ENCODE peak calls at places on chromosomes 7 and 10, in six cellular contexts. I, H, F, E, C and Q are unnamed samples.

GRCh38 chr7:102045681-102046372 is 228.4 kb downstream of the CUX1 start:
- DNase-seq in I (no peak), H (no peak), F (no peak), E (no peak), C (no peak), Q (no peak)

GRCh38 chr7:69615696-69616095 is 17.4 kb downstream of the AUTS2 start:
- DNase-seq in I (no peak), H (no peak), F (no peak), E (no peak), C (no peak), Q (no peak)

GRCh38 chr10:79275431-79275851 is 71.8 kb upstream of the PPIF start:
- DNase-seq in I (no peak), H (peak), F (no peak), E (no peak), C (no peak), Q (no peak)

GRCh38 chr10:128730922-128731321 is 604.7 kb upstream of the MKI67 start:
- DNase-seq in I (no peak), H (no peak), F (no peak), E (no peak), C (no peak), Q (no peak)

GRCh38 chr7:158684329-158684728 is 20.3 kb downstream of the NCAPG2 start:
- DNase-seq in I (peak), H (no peak), F (no peak), E (no peak), C (no peak), Q (no peak)

GRCh38 chr10:996031-996430 is 7.8 kb downstream of the GTPBP4 start:
- DNase-seq in I (no peak), H (no peak), F (no peak), E (no peak), C (no peak), Q (no peak)

GRCh38 chr7:102273749-102274712 is 12.6 kb upstream of the SH2B2 start:
- DNase-seq in I (no peak), H (no peak), F (no peak), E (no peak), C (peak), Q (no peak)

GRCh38 chr7:93574646-93575554 is at the start of gene CALCR:
- DNase-seq in I (no peak), H (no peak), F (peak), E (no peak), C (peak), Q (peak)

DNA sequence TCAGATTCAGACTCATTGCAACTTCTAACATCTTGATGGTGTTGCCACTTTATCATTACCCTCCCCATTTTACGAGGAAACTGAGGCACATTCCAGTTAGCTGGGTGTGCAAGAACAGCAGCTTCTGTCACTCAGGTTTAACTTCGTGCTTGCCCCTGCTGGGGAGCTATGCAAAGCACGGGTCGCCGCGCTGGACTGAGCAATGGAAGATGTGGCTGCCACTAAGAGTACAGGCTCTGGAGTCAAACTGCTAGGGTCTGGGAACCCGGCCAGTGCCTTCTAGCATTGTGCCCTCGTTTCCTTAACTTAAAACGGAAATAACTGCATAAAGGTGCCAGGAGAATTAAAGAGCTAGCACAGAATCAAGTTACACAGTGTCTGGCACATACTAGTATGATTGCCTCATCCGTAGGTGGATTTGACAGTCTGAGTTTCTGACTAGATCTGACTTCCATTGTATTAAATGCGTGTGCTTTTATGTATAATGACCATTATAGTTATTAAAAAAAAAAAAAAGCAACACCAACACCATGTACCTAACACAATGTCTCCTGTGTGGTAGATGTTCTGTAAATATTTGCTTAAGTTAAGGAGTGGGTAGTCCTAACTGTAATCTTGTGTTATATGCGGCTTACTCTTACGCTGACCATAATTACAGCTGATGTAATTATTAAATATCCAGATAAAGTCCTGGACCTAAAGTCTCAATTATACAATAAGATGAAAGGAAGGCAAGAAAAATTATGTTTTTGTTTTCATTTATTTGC is 842 bp downstream of the ZNF22 start:
- DNase-seq in I (no peak), H (peak), F (peak), E (peak), C (peak), Q (no peak)
- TF ChIP-seq CTCF in I (peak), H (no peak), F (no peak), E (no peak), C (peak), Q (peak)

DNA sequence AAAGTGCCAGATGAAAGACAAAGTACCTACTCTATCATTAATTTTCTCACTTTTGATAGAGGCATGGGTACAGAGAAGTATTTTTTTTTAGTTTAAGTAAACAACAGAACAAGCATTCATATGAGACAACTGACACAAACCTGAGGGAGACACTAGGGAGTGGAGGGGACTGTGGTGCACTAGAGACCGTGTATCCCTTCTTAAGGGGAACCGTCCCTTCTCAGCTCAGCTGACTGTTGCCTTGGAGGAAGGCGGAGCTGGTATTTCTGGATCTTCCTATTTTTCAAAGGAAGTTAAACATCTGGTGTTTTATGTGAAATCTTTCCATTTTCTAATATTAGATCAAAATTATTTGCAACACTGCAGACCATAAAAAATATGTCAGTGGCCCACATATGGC is 113.6 kb upstream of the MACROH2A2 start:
- DNase-seq in I (no peak), H (no peak), F (no peak), E (no peak), C (no peak), Q (no peak)
- TF ChIP-seq CTCF in I (no peak), H (no peak), F (no peak), E (no peak), C (no peak), Q (no peak)

DNA sequence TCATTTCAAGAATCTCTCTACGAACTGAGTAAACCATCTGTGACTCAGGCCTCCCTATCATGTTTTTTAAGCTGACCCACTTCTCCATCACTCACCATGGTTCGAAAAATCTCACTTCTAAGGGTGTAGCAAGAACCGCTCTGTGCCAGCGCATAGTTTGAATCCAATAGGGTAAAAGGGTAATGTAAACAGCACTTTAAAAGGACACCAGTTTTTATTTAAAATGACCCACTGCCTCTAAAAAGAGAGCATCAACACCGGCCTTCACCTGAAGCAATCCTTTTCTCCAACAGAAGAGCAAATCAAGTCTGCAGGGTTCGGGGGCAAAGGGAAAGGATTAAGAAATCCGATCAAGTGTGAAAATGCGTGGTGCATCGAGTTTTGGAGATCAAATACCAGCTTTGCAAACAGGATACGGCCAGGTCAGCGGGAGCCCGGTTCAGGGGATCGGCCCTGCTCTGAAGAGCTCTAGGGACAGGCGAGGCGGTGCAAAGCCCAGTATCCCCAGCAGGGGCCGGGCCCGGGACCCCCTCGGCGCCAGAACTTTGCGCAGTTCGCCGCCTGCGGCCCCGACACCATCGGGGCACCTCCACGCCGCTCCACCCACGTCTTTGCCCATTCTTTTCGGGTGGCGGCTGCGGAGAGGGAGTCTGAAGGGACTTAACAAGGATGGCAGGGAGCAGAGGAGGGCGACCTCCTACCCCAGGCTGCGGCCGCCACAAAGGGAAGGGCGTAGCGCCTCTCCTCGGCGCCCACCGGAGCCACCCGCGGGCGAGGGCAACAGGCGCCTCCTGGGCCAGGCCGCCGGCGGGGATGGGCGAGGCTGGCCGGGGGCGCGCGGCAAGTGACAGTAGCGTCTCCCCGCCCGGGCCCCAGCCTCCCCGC is 840 bp downstream of the NMT2 start:
- DNase-seq in I (no peak), H (peak), F (peak), E (peak), C (peak), Q (peak)
- TF ChIP-seq CTCF in I (peak), H (peak), F (peak), E (no peak), C (peak), Q (peak)

GRCh38 chr7:130445008-130445407 is 4.2 kb upstream of the CEP41 start:
- DNase-seq in I (no peak), H (no peak), F (no peak), E (no peak), C (no peak), Q (no peak)
- TF ChIP-seq CTCF in I (no peak), H (no peak), F (peak), E (no peak), C (no peak), Q (no peak)

DNA sequence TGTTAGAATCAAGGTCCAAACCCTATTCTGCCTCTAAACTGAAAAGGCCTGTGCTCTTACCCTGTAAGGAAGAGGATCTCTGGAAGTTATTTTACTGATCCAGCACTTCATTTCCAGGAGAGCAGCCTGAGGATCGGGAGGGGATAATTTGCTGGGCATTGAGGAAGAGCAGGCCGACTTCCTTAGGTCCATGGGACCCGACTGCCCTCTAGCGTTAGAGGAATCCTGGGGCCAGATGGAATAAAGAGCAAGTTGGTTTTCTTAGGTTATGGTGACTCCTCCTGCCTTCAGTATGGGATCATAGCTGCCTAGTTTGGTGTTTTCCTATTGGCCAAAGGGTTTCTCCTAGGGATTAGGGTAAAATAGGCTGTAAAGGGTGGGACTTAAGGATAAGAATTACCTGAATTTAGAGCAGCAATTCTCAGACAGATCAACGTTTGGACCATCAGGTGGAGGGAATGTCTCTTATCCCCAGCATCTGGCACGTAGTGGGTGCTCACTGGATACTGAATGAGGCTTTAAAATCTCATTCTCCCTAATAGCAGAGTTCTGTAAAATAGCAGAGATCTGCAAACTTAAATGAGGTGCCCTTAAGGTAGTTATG is 40.0 kb upstream of the SORBS1 start:
- DNase-seq in I (peak), H (peak), F (peak), E (peak), C (peak), Q (peak)
- TF ChIP-seq CTCF in I (peak), H (peak), F (peak), E (peak), C (peak), Q (peak)

GRCh38 chr7:18361756-18362155 is 133.8 kb upstream of the HDAC9 start:
- DNase-seq in I (no peak), H (no peak), F (peak), E (no peak), C (peak), Q (no peak)
- TF ChIP-seq CTCF in I (no peak), H (no peak), F (peak), E (no peak), C (no peak), Q (no peak)

GRCh38 chr7:96178581-96178980 is 143.3 kb downstream of the SLC25A13 start:
- DNase-seq in I (no peak), H (no peak), F (no peak), E (no peak), C (no peak), Q (no peak)
- TF ChIP-seq CTCF in I (no peak), H (no peak), F (no peak), E (no peak), C (no peak), Q (no peak)

GRCh38 chr7:6558837-6559236 is 7.6 kb upstream of the GRID2IP start:
- DNase-seq in I (no peak), H (no peak), F (peak), E (no peak), C (peak), Q (no peak)

GRCh38 chr7:6564091-6564770 is 13.0 kb upstream of the GRID2IP start:
- DNase-seq in I (no peak), H (no peak), F (no peak), E (no peak), C (no peak), Q (no peak)

GRCh38 chr7:6556196-6556595 is 4.9 kb upstream of the GRID2IP start:
- DNase-seq in I (no peak), H (no peak), F (peak), E (no peak), C (peak), Q (no peak)

GRCh38 chr7:6554848-6555247 is 3.6 kb upstream of the GRID2IP start:
- DNase-seq in I (no peak), H (no peak), F (no peak), E (no peak), C (no peak), Q (no peak)

DNA sequence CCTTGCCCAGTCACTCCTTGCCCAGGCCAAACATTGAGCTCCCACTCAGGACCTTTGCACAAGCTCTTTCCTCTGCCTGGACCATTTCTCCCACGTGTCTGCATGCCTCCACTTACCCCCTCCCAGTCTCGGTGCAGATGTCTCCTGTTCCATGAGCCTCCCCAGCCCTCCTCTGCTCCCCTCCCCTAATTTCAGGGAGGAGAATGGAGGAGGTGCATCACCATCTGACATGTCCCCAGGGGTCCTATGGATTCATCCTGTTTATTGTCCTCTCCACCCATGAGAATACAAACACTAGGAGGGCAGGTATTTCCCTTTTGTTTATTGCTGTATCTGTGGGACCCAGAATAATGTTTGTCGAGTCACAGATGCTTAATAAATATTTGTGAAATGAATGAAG is 8.6 kb upstream of the GRID2IP start:
- DNase-seq in I (no peak), H (no peak), F (peak), E (no peak), C (no peak), Q (no peak)
- TF ChIP-seq CTCF in I (no peak), H (no peak), F (no peak), E (no peak), C (no peak), Q (no peak)